ENCODE peak calls at places on chromosomes 6 and 20, in six cellular contexts. L is adrenal gland, G is IMR-90, M is thyroid gland, B is HCT116, W is stomach. O is an unnamed sample.

GRCh38 chr20:50559149-50559548 is 49.0 kb downstream of the PTPN1 start:
- DNase-seq in L (no peak), G (no peak), M (no peak), B (no peak), W (no peak), O (no peak)

GRCh38 chr6:22880686-22881433 is 311.5 kb downstream of the HDGFL1 start:
- DNase-seq in L (no peak), G (peak; percentile 99), M (no peak), B (no peak), W (no peak), O (no peak)

GRCh38 chr20:58127731-58128130 is 100.7 kb downstream of the ANKRD60 start:
- DNase-seq in L (no peak), G (peak; percentile 22), M (peak; percentile 12), B (peak; percentile 71), W (no peak), O (no peak)

GRCh38 chr20:8901237-8902025 is 167.5 kb upstream of the PLCB4 start:
- DNase-seq in L (no peak), G (no peak), M (no peak), B (no peak), W (no peak), O (no peak)

GRCh38 chr6:35080821-35081425 is 60.2 kb downstream of the TCP11 start:
- DNase-seq in L (no peak), G (no peak), M (no peak), B (no peak), W (no peak), O (no peak)

GRCh38 chr6:138970856-138971425 is 17.1 kb downstream of the REPS1 start:
- DNase-seq in L (peak; percentile 59), G (peak; percentile 95), M (no peak), B (peak; percentile 55), W (no peak), O (no peak)

GRCh38 chr20:54292186-54292585 is 84.3 kb downstream of the PFDN4 start:
- DNase-seq in L (no peak), G (peak; percentile 25), M (no peak), B (no peak), W (no peak), O (no peak)

GRCh38 chr20:13554076-13554475 is 84.7 kb downstream of the TASP1 start:
- DNase-seq in L (no peak), G (no peak), M (no peak), B (no peak), W (no peak), O (no peak)

GRCh38 chr6:114033606-114034005 is 62.7 kb upstream of the HDAC2 start:
- DNase-seq in L (no peak), G (no peak), M (no peak), B (no peak), W (no peak), O (no peak)

GRCh38 chr6:30598912-30599624 is 18.0 kb downstream of the PPP1R10 start:
- DNase-seq in L (no peak), G (no peak), M (no peak), B (no peak), W (no peak), O (no peak)

GRCh38 chr6:30601436-30601814 is 15.6 kb downstream of the PPP1R10 start:
- DNase-seq in L (no peak), G (no peak), M (no peak), B (no peak), W (no peak), O (no peak)

GRCh38 chr6:30599625-30600324 is 17.3 kb downstream of the PPP1R10 start:
- DNase-seq in L (no peak), G (no peak), M (no peak), B (no peak), W (no peak), O (no peak)

GRCh38 chr6:30601815-30602641 is 15.0 kb downstream of the PPP1R10 start:
- DNase-seq in L (no peak), G (no peak), M (no peak), B (no peak), W (no peak), O (no peak)

GRCh38 chr6:30600576-30600975 is 16.5 kb downstream of the PPP1R10 start:
- DNase-seq in L (no peak), G (no peak), M (peak; percentile 88), B (no peak), W (peak; percentile 28), O (no peak)
- TF ChIP-seq POLR2A in L (no peak), G (no peak), M (no peak), B (no peak), W (no peak), O (no peak)

DNA sequence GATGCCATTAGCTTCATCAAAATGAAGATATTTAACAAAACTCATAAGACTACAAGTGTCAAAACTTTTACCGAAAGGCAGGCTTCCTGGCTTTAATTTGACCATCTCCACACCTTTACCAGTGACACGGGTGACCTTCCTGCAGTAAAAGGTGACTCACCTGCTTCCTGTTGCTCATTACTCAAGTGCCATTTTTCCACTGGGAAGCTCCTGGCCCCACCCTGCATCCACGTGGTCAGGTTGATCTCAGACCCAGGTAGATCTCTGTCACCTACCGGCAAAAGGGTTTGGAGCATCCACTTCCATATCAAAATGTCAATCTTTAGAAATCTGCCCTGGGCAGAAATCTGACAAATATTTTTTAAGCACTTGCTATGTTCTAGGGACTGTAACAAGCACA is 31.9 kb upstream of the CDH4 start:
- DNase-seq in L (no peak), G (no peak), M (no peak), B (no peak), W (no peak), O (no peak)
- TF ChIP-seq POLR2A in L (no peak), G (no peak), M (no peak), B (no peak), W (no peak), O (no peak)

GRCh38 chr6:358847-359246 is 32.7 kb upstream of the IRF4 start:
- DNase-seq in L (no peak), G (no peak), M (no peak), B (no peak), W (no peak), O (no peak)
- TF ChIP-seq POLR2A in L (no peak), G (no peak), M (no peak), B (no peak), W (no peak), O (no peak)

GRCh38 chr6:83429857-83430605 is 820 bp downstream of the ME1 start:
- DNase-seq in L (peak; percentile 55), G (peak; percentile 40), M (peak; percentile 74), B (peak; percentile 46), W (peak; percentile 32), O (no peak)

GRCh38 chr6:83432626-83433025 is 1.8 kb upstream of the ME1 start:
- DNase-seq in L (no peak), G (peak; percentile 11), M (no peak), B (no peak), W (no peak), O (no peak)

GRCh38 chr6:83429269-83429668 is 1.6 kb downstream of the ME1 start:
- DNase-seq in L (no peak), G (no peak), M (no peak), B (no peak), W (no peak), O (no peak)

GRCh38 chr6:83431545-83432165 is 804 bp upstream of the ME1 start:
- DNase-seq in L (peak; percentile 55), G (no peak), M (peak; percentile 3), B (peak; percentile 44), W (peak; percentile 48), O (peak; percentile 30)

DNA sequence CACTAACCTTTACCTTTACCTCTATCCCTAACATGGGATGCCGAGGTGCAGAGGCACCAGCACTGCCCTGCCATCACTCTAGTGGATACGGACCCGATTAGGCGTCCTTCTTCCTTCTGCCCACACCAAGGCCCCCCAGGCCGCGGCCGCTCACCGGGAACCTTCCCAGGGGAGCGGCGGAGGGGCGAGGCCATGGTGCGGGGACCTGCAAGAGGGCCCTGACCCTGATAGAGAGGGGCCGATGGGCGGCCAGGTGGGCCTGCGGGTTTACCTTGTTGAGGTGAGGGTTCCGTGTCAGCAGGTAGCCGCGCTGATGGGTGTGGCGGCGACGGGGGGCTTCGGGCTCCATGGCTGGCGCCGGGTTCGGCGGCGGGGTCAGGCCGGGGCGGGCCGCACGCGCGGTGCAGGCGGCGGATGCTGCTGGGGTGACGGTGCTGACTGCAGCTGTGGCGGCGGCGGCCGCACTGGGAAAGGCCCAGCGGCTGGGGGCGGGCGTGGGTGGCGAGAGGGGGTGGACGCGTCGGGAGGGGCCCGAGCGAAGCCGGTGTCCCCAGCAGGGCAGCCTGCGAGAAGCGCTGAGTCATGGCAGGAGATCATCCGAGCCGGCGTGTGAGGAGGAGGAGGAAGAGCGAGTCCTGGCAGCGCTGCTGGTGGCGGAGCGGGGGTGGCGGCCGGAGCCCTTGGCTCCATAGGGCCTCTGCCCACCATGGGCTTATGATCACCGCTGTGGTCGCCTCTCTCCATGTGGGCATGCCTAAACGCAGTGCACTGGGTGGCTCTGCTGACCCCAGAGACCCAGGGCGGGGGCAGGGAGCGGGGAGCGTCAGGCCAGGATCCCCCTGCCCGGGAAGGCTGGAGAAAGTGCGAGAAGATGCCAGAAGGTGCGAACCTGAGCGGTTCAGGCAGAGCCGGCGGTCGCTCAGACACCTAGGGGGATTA is at the start of gene ME1:
- DNase-seq in L (peak; percentile 93), G (peak; percentile 86), M (peak; percentile 86), B (peak; percentile 38), W (peak; percentile 71), O (peak; percentile 84)
- TF ChIP-seq POLR2A in L (peak; percentile 91), G (peak; percentile 48), M (no peak), B (peak; percentile 36), W (no peak), O (no peak)